ENCODE peak calls at places on chromosomes 7 and 10, in five cellular contexts. J is A549, H is adrenal gland, I is transverse colon, V is IMR-90. G is an unnamed sample.

GRCh38 chr7:25272265-25272664 is 44.0 kb upstream of the NPVF start:
- DNase-seq in V (no peak), J (no peak), I (no peak), H (no peak), G (no peak)

GRCh38 chr10:69360485-69361302 is 56.0 kb downstream of the TACR2 start:
- DNase-seq in I (peak), H (peak), V (peak), J (peak), G (peak)

GRCh38 chr7:22109761-22110160 is 164.1 kb upstream of the CDCA7L start:
- DNase-seq in V (peak), J (peak), H (peak), I (peak), G (peak)

GRCh38 chr10:102384606-102385429 is 10.7 kb upstream of the NFKB2 start:
- DNase-seq in V (peak), I (no peak), J (no peak), H (no peak), G (no peak)

GRCh38 chr10:87660484-87661133 is 931 bp downstream of the PAPSS2 start:
- DNase-seq in I (peak), J (no peak), V (peak), H (peak), G (peak)

GRCh38 chr7:79051915-79052314 is 401.6 kb downstream of the MAGI2 start:
- DNase-seq in V (peak), H (no peak), J (no peak), I (no peak), G (no peak)

GRCh38 chr10:3749597-3750351 is 35.2 kb downstream of the KLF6 start:
- DNase-seq in I (no peak), V (peak), H (peak), J (no peak), G (peak)

GRCh38 chr7:2947381-2947780 is 96.3 kb downstream of the CARD11 start:
- DNase-seq in J (no peak), I (no peak), H (no peak), V (no peak), G (peak)

GRCh38 chr10:79442171-79443040 is 3.0 kb downstream of the ZCCHC24 start:
- DNase-seq in I (no peak), V (no peak), J (no peak), H (no peak), G (no peak)

GRCh38 chr10:65320256-65321026 is 1605.4 kb upstream of the LRRTM3 start:
- DNase-seq in V (no peak), I (no peak), J (no peak), H (no peak), G (no peak)

GRCh38 chr10:86264481-86265231 is 101.9 kb downstream of the GRID1 start:
- DNase-seq in J (no peak), V (no peak), I (no peak), H (no peak), G (no peak)

GRCh38 chr10:17683541-17683940 is 39.6 kb downstream of the STAM start:
- DNase-seq in J (no peak), V (no peak), H (no peak), I (no peak), G (no peak)

GRCh38 chr10:43127447-43127846 is 10.8 kb upstream of the CSGALNACT2 start:
- DNase-seq in J (no peak), I (no peak), V (no peak), H (peak), G (no peak)

GRCh38 chr7:101169838-101170531 is 4.6 kb upstream of the VGF start:
- DNase-seq in V (peak), H (peak), I (peak), J (no peak), G (peak)

GRCh38 chr10:54843085-54843646 is 42.1 kb upstream of the PCDH15 start:
- DNase-seq in V (no peak), H (no peak), I (no peak), J (no peak), G (no peak)

GRCh38 chr7:41183741-41184140 is 519.1 kb downstream of the INHBA start:
- DNase-seq in J (no peak), V (no peak), H (no peak), I (no peak), G (no peak)

GRCh38 chr7:130669051-130669700 is 628 bp upstream of the COPG2 start:
- DNase-seq in I (no peak), V (peak), H (no peak), J (no peak), G (no peak)

GRCh38 chr10:8979976-8980375 is 925.5 kb downstream of the GATA3 start:
- DNase-seq in I (no peak), J (no peak), V (no peak), H (no peak), G (no peak)

GRCh38 chr10:21329995-21330627 is 195.4 kb downstream of the SKIDA1 start:
- DNase-seq in J (peak), V (peak), I (no peak), H (peak), G (no peak)

GRCh38 chr10:122830965-122831353 is 14.7 kb downstream of the CUZD1 start:
- DNase-seq in V (no peak), H (no peak), J (no peak), I (no peak), G (no peak)

GRCh38 chr7:157432541-157432956 is 95.7 kb downstream of the DNAJB6 start:
- DNase-seq in J (peak), I (peak), V (peak), H (peak), G (no peak)

GRCh38 chr7:90568213-90568612 is 27.9 kb upstream of the CDK14 start:
- DNase-seq in I (no peak), V (peak), J (no peak), H (no peak), G (no peak)

GRCh38 chr10:27673065-27673464 is 72.6 kb downstream of the MKX start:
- DNase-seq in I (no peak), J (no peak), V (no peak), H (no peak), G (no peak)

GRCh38 chr7:148932-149855 is 43.2 kb upstream of the FAM20C start:
- DNase-seq in V (peak), J (peak), H (peak), I (peak), G (peak)

GRCh38 chr10:43407148-43407575 is 1.8 kb downstream of the HNRNPF start:
- DNase-seq in I (peak), H (peak), V (peak), J (no peak), G (peak)

GRCh38 chr10:28169525-28169924 is 133.3 kb downstream of the MPP7 start:
- DNase-seq in H (no peak), J (no peak), V (no peak), I (no peak), G (no peak)

GRCh38 chr7:71824356-71824755 is 587.8 kb downstream of the CALN1 start:
- DNase-seq in V (no peak), J (no peak), H (peak), I (no peak), G (no peak)

GRCh38 chr10:9254353-9254752 is 1199.9 kb downstream of the GATA3 start:
- DNase-seq in H (no peak), V (peak), I (no peak), J (no peak), G (no peak)

GRCh38 chr10:86350897-86351296 is 15.7 kb downstream of the GRID1 start:
- DNase-seq in V (no peak), J (no peak), H (no peak), I (no peak), G (no peak)

GRCh38 chr7:115059312-115059711 is 137.4 kb downstream of the MDFIC start:
- DNase-seq in I (no peak), H (no peak), V (peak), J (no peak), G (no peak)

GRCh38 chr7:13742719-13743640 is 246.5 kb downstream of the ETV1 start:
- DNase-seq in H (peak), I (peak), V (peak), J (no peak), G (no peak)

GRCh38 chr10:128062331-128062730 is 63.9 kb downstream of the MKI67 start:
- DNase-seq in I (no peak), H (no peak), J (no peak), V (no peak), G (no peak)

GRCh38 chr10:652226-652625 is 37.2 kb downstream of the DIP2C start:
- DNase-seq in V (no peak), I (no peak), J (no peak), H (no peak), G (no peak)

GRCh38 chr7:38007096-38007495 is 86.7 kb downstream of the EPDR1 start:
- DNase-seq in V (no peak), I (no peak), J (no peak), H (no peak), G (no peak)

GRCh38 chr10:21078410-21079329 is 181.6 kb upstream of the NEBL start:
- DNase-seq in I (peak), H (peak), J (peak), V (peak), G (peak)

GRCh38 chr10:100183482-100183881 is 2.3 kb downstream of the ERLIN1 start:
- DNase-seq in I (peak), H (no peak), J (no peak), V (peak), G (no peak)

GRCh38 chr10:100185364-100186252 is at the start of gene ERLIN1:
- DNase-seq in J (peak), I (peak), V (peak), H (peak), G (peak)

GRCh38 chr10:100186813-100187212 is 984 bp upstream of the ERLIN1 start:
- DNase-seq in I (no peak), J (no peak), V (no peak), H (no peak), G (peak)

GRCh38 chr10:100184426-100185219 is 1.2 kb downstream of the ERLIN1 start:
- DNase-seq in J (peak), I (no peak), H (no peak), V (peak), G (no peak)

GRCh38 chr10:100186253-100186780 is 488 bp upstream of the ERLIN1 start:
- DNase-seq in J (peak), H (peak), V (peak), I (peak), G (no peak)
- TF ChIP-seq POLR2A in J (no peak), H (no peak), V (no peak), I (no peak), G (no peak)

GRCh38 chr7:1424041-1424440 is 35.2 kb downstream of the MICALL2 start:
- DNase-seq in I (no peak), J (no peak), H (no peak), V (no peak), G (no peak)

GRCh38 chr7:1422512-1423265 is 36.6 kb downstream of the MICALL2 start:
- DNase-seq in J (no peak), V (no peak), I (no peak), H (no peak), G (no peak)

GRCh38 chr7:1423266-1423811 is 35.9 kb downstream of the MICALL2 start:
- DNase-seq in V (no peak), I (no peak), H (no peak), J (no peak), G (no peak)

GRCh38 chr7:1421020-1421790 is 38.1 kb downstream of the MICALL2 start:
- DNase-seq in V (no peak), I (no peak), J (no peak), H (no peak), G (no peak)

DNA sequence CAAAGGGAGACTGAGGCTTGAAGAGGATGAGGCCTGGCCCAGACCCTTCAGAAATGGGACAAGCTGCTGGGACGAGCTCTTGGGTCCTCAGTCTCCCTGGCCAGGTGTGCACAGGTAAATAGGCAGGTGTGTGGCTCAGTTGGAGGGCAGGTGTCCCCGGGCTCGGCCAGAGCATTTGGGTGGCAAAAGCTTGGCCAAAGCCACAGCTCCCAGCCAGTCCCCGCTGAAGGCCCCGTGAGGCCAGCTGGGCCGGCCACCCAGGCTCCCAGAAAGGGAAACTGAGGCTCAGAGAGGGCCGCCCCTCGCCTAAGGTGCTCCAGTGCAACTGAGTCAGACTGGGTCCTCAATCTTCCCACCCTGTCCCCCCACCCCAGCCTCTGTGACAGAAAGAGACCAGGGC is 37.3 kb downstream of the MICALL2 start:
- DNase-seq in I (no peak), V (no peak), J (no peak), H (no peak), G (no peak)
- H3K4me3 ChIP-seq in I (no peak), V (no peak), J (no peak), H (no peak), G (no peak)

GRCh38 chr7:91864070-91864469 is 16.4 kb downstream of the MTERF1 start:
- DNase-seq in V (no peak), I (no peak), H (no peak), J (no peak), G (no peak)

GRCh38 chr7:91872069-91872468 is 8.4 kb downstream of the MTERF1 start:
- DNase-seq in I (no peak), H (no peak), J (no peak), V (no peak), G (no peak)

GRCh38 chr7:91869661-91870060 is 10.8 kb downstream of the MTERF1 start:
- DNase-seq in V (no peak), H (no peak), J (no peak), I (no peak), G (no peak)

GRCh38 chr7:91866599-91867148 is 13.8 kb downstream of the MTERF1 start:
- DNase-seq in J (no peak), V (no peak), H (no peak), I (no peak), G (no peak)
- TF ChIP-seq CTCF in J (no peak), V (peak), H (no peak), I (no peak), G (no peak)

DNA sequence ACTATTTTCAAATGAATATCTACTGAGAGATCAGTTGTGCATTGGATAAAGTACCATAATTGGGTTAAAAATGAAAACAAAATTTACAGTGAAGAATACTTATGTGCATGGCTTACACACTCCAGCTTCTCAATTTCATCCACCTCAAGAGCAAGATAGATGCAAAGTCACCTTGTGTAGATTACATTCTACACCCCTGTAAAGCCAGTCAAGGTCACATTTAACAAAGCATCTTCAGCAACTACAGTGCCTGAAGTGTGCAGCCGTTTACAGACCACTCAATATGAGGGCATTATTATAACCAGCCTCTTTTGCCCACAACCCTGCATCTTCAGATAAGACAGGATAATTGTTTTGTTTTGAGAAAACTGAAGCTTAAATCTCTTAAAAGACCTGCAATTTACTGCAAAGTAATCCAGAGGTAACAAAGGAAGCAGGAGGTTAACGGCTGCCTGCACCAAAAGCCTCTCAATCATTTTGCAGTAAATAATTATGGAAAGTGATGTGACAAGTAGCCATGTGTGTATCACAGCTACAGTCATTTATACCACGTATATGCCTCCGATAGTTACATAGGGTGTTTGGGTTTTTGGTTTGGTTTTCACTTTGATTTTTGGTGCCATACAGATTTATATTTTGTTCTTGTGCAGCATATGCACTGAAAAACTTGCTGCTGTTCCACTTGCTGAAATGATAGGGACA is 4.9 kb downstream of the PURB start:
- DNase-seq in J (no peak), H (no peak), I (no peak), V (no peak), G (no peak)
- TF ChIP-seq POLR2A in J (no peak), H (no peak), I (no peak), V (no peak), G (no peak)

DNA sequence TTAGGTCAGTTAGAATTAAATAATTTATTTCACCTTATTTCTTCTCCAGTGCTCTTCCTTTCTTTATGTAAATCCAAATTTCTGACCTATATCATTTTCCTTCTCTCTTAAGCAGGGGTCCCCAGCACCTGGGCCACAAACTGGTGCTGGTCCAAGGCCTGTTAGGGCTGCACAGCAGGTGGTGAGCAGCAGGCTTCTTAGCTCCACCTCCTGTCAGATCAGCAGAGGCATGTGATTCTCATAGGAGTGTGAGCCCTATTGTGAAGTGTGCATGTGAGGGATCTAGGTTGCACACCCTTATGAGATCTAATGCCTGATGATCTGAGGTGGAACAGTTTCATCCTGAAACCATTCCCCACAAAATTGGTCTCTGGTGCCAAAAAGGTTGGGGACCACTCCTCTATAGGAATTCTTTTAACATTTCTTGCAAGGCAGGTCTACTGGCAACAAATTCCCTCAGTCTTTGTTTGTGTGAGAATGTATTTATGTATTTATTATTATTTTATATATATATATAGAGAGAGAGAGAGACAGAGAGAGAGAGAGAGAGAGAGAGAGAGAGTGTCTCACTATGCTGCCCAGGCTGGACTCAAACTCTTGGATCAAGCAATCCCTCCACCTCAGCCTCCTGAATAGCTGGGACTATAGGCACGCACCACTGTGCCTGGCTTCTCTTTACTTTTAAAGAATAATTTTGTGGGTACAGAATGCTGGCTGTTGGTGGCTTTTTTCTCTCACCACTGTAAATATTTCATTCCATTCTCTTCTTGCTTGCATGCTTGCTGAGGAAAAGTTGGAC is 4.3 kb upstream of the ABCC2 start:
- DNase-seq in V (no peak), H (no peak), J (no peak), I (no peak), G (no peak)
- H3K4me3 ChIP-seq in V (no peak), H (no peak), J (peak), I (no peak), G (no peak)

GRCh38 chr7:140623995-140624902 is 16.4 kb downstream of the DENND2A start:
- DNase-seq in V (peak), H (peak), I (no peak), J (no peak), G (no peak)
- TF ChIP-seq CTCF in V (no peak), H (no peak), I (no peak), J (no peak), G (no peak)